ENCODE peak calls at places on chromosome 12, in six cellular contexts. K is heart right ventricle, M is pancreas, X is H1, I is heart left ventricle, J is PC-9. E is an unnamed sample.

GRCh38 chr12:87667378-87667777 is 361.8 kb downstream of the C12orf50 start:
- DNase-seq in X (no peak), K (no peak), J (no peak), I (no peak), M (no peak), E (no peak)

GRCh38 chr12:128387811-128388422 is 120.9 kb downstream of the TMEM132C start:
- DNase-seq in K (peak; percentile 37), I (peak; percentile 40), J (peak; percentile 24), X (peak; percentile 60), M (peak; percentile 74), E (peak; percentile 57)

GRCh38 chr12:6647083-6647604 is at the start of gene ACRBP:
- DNase-seq in M (peak; percentile 79), J (no peak), X (no peak), K (peak; percentile 74), I (peak; percentile 87), E (peak; percentile 89)

GRCh38 chr12:124636138-124636968 is 68.9 kb upstream of the NCOR2 start:
- DNase-seq in J (no peak), I (peak; percentile 74), M (no peak), X (no peak), K (no peak), E (no peak)

GRCh38 chr12:64808110-64808509 is 16.3 kb upstream of the TBC1D30 start:
- DNase-seq in I (no peak), X (no peak), K (no peak), M (no peak), J (no peak), E (no peak)

GRCh38 chr12:100842156-100842555 is 47.6 kb downstream of the ANO4 start:
- DNase-seq in M (no peak), J (no peak), X (no peak), K (no peak), I (no peak), E (no peak)

GRCh38 chr12:110906985-110907384 is 13.4 kb downstream of the MYL2 start:
- DNase-seq in M (no peak), J (no peak), X (no peak), I (no peak), K (no peak), E (no peak)

GRCh38 chr12:132508860-132509732 is 19.1 kb downstream of the FBRSL1 start:
- DNase-seq in I (no peak), J (no peak), M (peak; percentile 12), K (no peak), X (no peak), E (no peak)

GRCh38 chr12:4288296-4289019 is 14.9 kb downstream of the CCND2 start:
- DNase-seq in I (no peak), M (no peak), J (no peak), X (no peak), K (no peak), E (no peak)

GRCh38 chr12:5262450-5262849 is 169.5 kb upstream of the NTF3 start:
- DNase-seq in K (no peak), X (no peak), M (no peak), J (no peak), I (no peak), E (no peak)

GRCh38 chr12:69988601-69989194 is 163.7 kb downstream of the MYRFL start:
- DNase-seq in J (no peak), K (no peak), I (no peak), X (no peak), M (no peak), E (no peak)

GRCh38 chr12:104456417-104456949 is at the start of gene CHST11:
- DNase-seq in K (peak; percentile 87), X (peak; percentile 71), J (peak; percentile 84), M (peak; percentile 82), I (peak; percentile 84), E (peak; percentile 89)

GRCh38 chr12:43579240-43579639 is 27.2 kb upstream of the ADAMTS20 start:
- DNase-seq in M (no peak), J (no peak), I (no peak), X (no peak), K (no peak), E (no peak)

GRCh38 chr12:25152055-25152454 is 42.9 kb downstream of the DNAI7 start:
- DNase-seq in K (no peak), I (no peak), J (no peak), M (no peak), X (no peak), E (no peak)

GRCh38 chr12:54622463-54623183 is 12.1 kb downstream of the LACRT start:
- DNase-seq in X (no peak), J (no peak), K (no peak), I (no peak), M (no peak), E (no peak)

GRCh38 chr12:52147367-52147972 is 44.3 kb downstream of the KRT80 start:
- DNase-seq in J (peak; percentile 99), I (peak; percentile 93), M (peak; percentile 83), X (no peak), K (peak; percentile 88), E (peak; percentile 95)

GRCh38 chr12:30945443-30946164 is 19.1 kb downstream of the TSPAN11 start:
- DNase-seq in K (peak; percentile 17), I (no peak), J (no peak), M (no peak), X (no peak), E (no peak)

GRCh38 chr12:96364092-96364700 is 36.0 kb downstream of the CDK17 start:
- DNase-seq in I (no peak), M (no peak), K (no peak), X (no peak), J (no peak), E (no peak)

GRCh38 chr12:100141666-100141997 is 1.0 kb downstream of the BLTP3B start:
- DNase-seq in K (peak; percentile 33), X (no peak), M (no peak), J (no peak), I (no peak), E (no peak)

GRCh38 chr12:71303199-71303598 is 136.4 kb upstream of the LGR5 start:
- DNase-seq in J (no peak), M (no peak), I (no peak), X (no peak), K (no peak), E (no peak)

GRCh38 chr12:11877869-11878780 is 192.6 kb upstream of the BCL2L14 start:
- DNase-seq in X (peak; percentile 34), K (peak; percentile 51), J (peak; percentile 85), I (peak; percentile 47), M (peak; percentile 54), E (no peak)

GRCh38 chr12:67645571-67645970 is 3.0 kb upstream of the DYRK2 start:
- DNase-seq in X (no peak), I (no peak), K (no peak), J (no peak), M (no peak), E (no peak)

GRCh38 chr12:14845350-14845750 is 2.0 kb upstream of the ART4 start:
- DNase-seq in J (peak; percentile 52), K (peak; percentile 66), M (peak; percentile 66), X (no peak), I (no peak), E (no peak)

GRCh38 chr12:28034271-28034670 is 61.7 kb upstream of the PTHLH start:
- DNase-seq in X (no peak), J (no peak), I (no peak), K (no peak), M (no peak), E (no peak)

GRCh38 chr12:99029502-99030271 is 384.6 kb downstream of the APAF1 start:
- DNase-seq in X (no peak), M (peak; percentile 82), I (no peak), J (no peak), K (no peak), E (no peak)

GRCh38 chr12:106910202-106910601 is 45.5 kb upstream of the TMEM263 start:
- DNase-seq in M (no peak), K (no peak), X (no peak), I (no peak), J (no peak), E (no peak)

GRCh38 chr12:106908561-106908960 is 47.1 kb upstream of the TMEM263 start:
- DNase-seq in I (no peak), J (no peak), K (no peak), M (no peak), X (no peak), E (no peak)

GRCh38 chr12:106907846-106908245 is 47.9 kb upstream of the TMEM263 start:
- DNase-seq in J (no peak), X (no peak), I (no peak), K (no peak), M (no peak), E (no peak)

GRCh38 chr12:106906715-106907114 is 49.0 kb upstream of the TMEM263 start:
- DNase-seq in K (no peak), X (no peak), M (no peak), I (no peak), J (no peak), E (no peak)

DNA sequence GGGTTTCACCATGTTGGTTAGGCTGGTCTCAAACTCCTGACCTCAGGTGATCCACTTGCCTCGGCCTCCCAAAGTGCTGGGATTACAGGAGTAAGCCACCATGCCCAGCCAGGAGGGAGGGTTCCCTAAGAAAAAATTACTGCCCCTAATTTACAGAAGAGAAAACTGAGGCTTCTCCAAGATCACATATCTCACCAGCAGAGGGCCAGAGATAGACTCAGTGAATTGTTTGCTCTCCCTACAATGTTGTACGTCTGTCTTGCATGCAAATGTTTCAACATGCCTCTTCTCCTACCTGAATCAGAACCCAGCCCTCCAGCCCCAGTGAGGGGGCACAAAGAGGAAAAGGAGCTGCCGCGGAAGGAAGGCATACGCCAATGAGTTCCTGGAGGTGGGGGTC is 48.3 kb upstream of the TMEM263 start:
- DNase-seq in X (no peak), I (no peak), K (no peak), J (no peak), M (no peak), E (no peak)
- TF ChIP-seq CTCF in X (no peak), I (no peak), K (no peak), J (no peak), M (no peak), E (no peak)

GRCh38 chr12:122167328-122167925 is 6.6 kb downstream of the IL31 start:
- DNase-seq in I (no peak), X (no peak), M (no peak), K (no peak), J (no peak), E (no peak)
- H3K4me3 ChIP-seq in I (no peak overlapping the region), X (no peak overlapping the region), M (no peak overlapping the region), K (no peak overlapping the region), J (no peak overlapping the region), E (no peak overlapping the region)

GRCh38 chr12:112126916-112127315 is 1.6 kb downstream of the TRAFD1 start:
- DNase-seq in I (no peak), K (no peak), J (no peak), X (no peak), M (no peak), E (no peak)
- H3K4me1 ChIP-seq in I (peaks cover 78% of the 10 kb centered on the region), K (peaks cover 79% of the 10 kb centered on the region), J (peaks cover 73% of the 10 kb centered on the region), X (no peaks in the 10 kb centered on the region), M (no peaks in the 10 kb centered on the region), E (peaks cover 68% of the 10 kb centered on the region)

GRCh38 chr12:109583733-109584132 is 10.1 kb downstream of the MVK start:
- DNase-seq in X (no peak), J (no peak), I (no peak), M (no peak), K (no peak), E (no peak)

GRCh38 chr12:109580684-109581333 is 7.2 kb downstream of the MVK start:
- DNase-seq in M (no peak), K (no peak), I (no peak), J (no peak), X (no peak), E (no peak)

GRCh38 chr12:109581856-109582255 is 8.3 kb downstream of the MVK start:
- DNase-seq in K (no peak), M (no peak), J (peak; percentile 90), X (no peak), I (no peak), E (peak; percentile 66)

GRCh38 chr12:109581334-109581691 is 7.7 kb downstream of the MVK start:
- DNase-seq in K (no peak), I (no peak), M (no peak), J (no peak), X (no peak), E (no peak)

GRCh38 chr12:109582636-109583035 is 9.0 kb downstream of the MVK start:
- DNase-seq in I (no peak), J (peak; percentile 79), K (peak; percentile 17), M (no peak), X (no peak), E (peak; percentile 89)
- TF ChIP-seq CTCF in I (no peak), J (no peak), K (no peak), M (no peak), X (peak; percentile 17), E (no peak)